ENCODE peak calls at places on chromosomes 13 and 19, in six cellular contexts. H is neural crest cell, V is AG09309, J is GM12865, Y is foreskin keratinocyte, T is thoracic aorta. C is an unnamed sample.

GRCh38 chr19:46408611-46409039 is 4.7 kb downstream of the CCDC8 start:
- DNase-seq in T (peak; percentile 75), H (no peak), V (no peak), Y (no peak), J (no peak), C (no peak)

GRCh38 chr13:83499286-83499685 is 383.0 kb downstream of the SLITRK1 start:
- DNase-seq in T (no peak), Y (no peak), J (no peak), V (no peak), H (no peak), C (no peak)

GRCh38 chr19:18683109-18683954 is at the start of gene CRTC1:
- DNase-seq in T (peak; percentile 38), H (peak; percentile 90), J (peak; percentile 93), Y (peak; percentile 25), V (no peak), C (no peak)

GRCh38 chr13:81760316-81760715 is 1419.4 kb upstream of the SPRY2 start:
- DNase-seq in V (no peak), T (no peak), H (no peak), J (no peak), Y (peak; percentile 14), C (no peak)

GRCh38 chr19:18940791-18941627 is at the start of gene HOMER3:
- DNase-seq in T (peak; percentile 22), J (peak; percentile 66), Y (no peak), V (no peak), H (peak; percentile 84), C (peak; percentile 81)

GRCh38 chr13:40563350-40564125 is 102.9 kb downstream of the FOXO1 start:
- DNase-seq in J (no peak), V (no peak), T (no peak), Y (no peak), H (no peak), C (no peak)

GRCh38 chr19:53037101-53038097 is 7.1 kb upstream of the ERVV-2 start:
- DNase-seq in V (peak; percentile 7), T (no peak), Y (no peak), H (peak; percentile 20), J (no peak), C (peak; percentile 60)

GRCh38 chr13:112690242-112690943 is 555 bp downstream of the ATP11A start:
- DNase-seq in V (no peak), H (peak; percentile 41), T (no peak), Y (no peak), J (peak; percentile 55), C (no peak)

GRCh38 chr13:87671824-87672603 is 843 bp downstream of the SLITRK5 start:
- DNase-seq in V (no peak), J (no peak), H (peak; percentile 48), Y (no peak), T (no peak), C (peak; percentile 63)

GRCh38 chr13:21849323-21849722 is 178.4 kb downstream of the FGF9 start:
- DNase-seq in Y (no peak), T (no peak), H (no peak), J (peak; percentile 50), V (no peak), C (no peak)

GRCh38 chr19:10333758-10334339 is 520 bp upstream of the RAVER1 start:
- DNase-seq in J (no peak), H (peak; percentile 18), Y (peak; percentile 24), T (no peak), V (no peak), C (no peak)

GRCh38 chr19:10655457-10656312 is 1.5 kb downstream of the ILF3 start:
- DNase-seq in J (no peak), V (no peak), T (no peak), H (no peak), Y (no peak), C (no peak)

GRCh38 chr19:19433666-19434213 is 28.3 kb downstream of the GATAD2A start:
- DNase-seq in V (no peak), T (no peak), J (no peak), H (no peak), Y (no peak), C (no peak)

GRCh38 chr13:21583496-21583895 is 20.5 kb downstream of the MICU2 start:
- DNase-seq in Y (no peak), J (no peak), V (no peak), T (no peak), H (no peak), C (no peak)

GRCh38 chr13:30312859-30313258 is 5.5 kb upstream of the KATNAL1 start:
- DNase-seq in Y (no peak), V (no peak), T (no peak), H (no peak), J (no peak), C (no peak)

GRCh38 chr13:23610187-23610576 is 40.0 kb downstream of the TNFRSF19 start:
- DNase-seq in V (no peak), Y (no peak), J (peak; percentile 63), T (no peak), H (no peak), C (no peak)

GRCh38 chr13:63696055-63696454 is 2280.4 kb upstream of the PCDH20 start:
- DNase-seq in V (no peak), Y (no peak), T (no peak), H (no peak), J (no peak), C (no peak)

DNA sequence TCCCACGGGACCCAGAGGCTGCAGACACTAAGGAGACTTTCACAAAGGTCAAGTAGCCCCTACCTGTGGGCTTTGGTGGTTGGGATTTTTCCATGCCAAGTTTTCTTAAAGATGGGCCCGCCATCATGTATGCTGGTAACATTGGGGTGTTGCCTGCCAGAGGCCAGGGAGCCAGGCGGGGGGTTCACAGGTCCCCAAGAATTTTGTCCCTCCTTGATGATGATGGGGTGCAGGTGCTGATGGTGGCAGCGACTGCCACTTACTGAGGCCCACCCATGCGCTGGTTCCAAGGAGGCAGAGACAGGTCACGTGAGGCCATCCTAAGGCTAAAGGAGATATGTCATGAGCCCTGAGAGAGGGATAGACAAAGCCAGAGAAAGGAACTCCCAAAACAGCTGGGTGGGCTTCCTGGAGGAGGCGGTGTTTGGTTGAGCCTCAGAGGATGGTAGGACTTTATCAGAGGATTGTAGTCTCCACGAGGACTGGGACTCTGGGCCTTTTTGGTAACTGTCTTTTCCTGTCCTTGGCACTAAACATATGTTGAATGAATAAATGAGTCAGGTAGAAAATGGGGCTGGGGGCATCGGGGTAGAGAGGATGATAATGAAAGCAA is 14.4 kb downstream of the PLEKHF1 start:
- DNase-seq in T (no peak), H (no peak), V (no peak), J (no peak), Y (no peak), C (no peak)
- TF ChIP-seq CTCF in T (no peak), H (no peak), V (no peak), J (no peak), Y (no peak), C (no peak)

GRCh38 chr13:51423766-51424165 is 29.1 kb downstream of the INTS6 start:
- DNase-seq in Y (no peak), T (no peak), J (no peak), V (no peak), H (no peak), C (no peak)

GRCh38 chr13:51422484-51422883 is 30.4 kb downstream of the INTS6 start:
- DNase-seq in Y (no peak), V (no peak), J (no peak), H (no peak), T (no peak), C (no peak)

GRCh38 chr13:51426982-51427381 is 25.9 kb downstream of the INTS6 start:
- DNase-seq in T (no peak), V (no peak), H (no peak), Y (no peak), J (no peak), C (no peak)

GRCh38 chr13:51420681-51421476 is 32.0 kb downstream of the INTS6 start:
- DNase-seq in T (no peak), V (no peak), H (no peak), J (peak; percentile 33), Y (no peak), C (no peak)

DNA sequence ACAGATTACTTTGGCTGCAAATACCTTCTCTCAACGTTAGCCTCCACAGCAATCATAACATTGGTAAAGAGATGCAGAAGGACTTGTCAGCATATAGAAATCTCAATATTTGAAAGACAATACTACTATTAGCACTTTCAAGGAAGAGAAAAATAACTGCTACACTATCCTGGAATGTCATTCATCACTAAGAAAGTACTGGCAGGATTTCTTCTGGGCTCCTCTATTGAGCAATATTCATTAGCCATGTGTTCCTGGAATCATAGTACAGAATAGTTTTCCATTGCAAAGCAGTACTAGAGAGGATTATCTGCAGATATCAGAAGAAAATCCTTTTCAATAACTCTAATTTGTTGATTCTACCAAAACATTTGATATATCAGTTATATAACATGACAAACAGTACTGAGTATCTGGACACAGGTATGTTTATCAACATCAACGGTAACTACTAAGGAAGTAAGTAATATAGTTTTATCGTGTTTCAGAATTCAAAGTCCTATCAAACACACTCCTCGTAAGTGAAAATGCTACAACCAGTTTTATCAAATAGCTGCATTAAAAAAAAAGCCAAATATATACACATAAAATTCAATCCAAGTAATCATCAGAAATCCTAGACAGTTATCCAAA is 27.3 kb downstream of the INTS6 start:
- DNase-seq in Y (no peak), H (no peak), J (no peak), T (no peak), V (peak; percentile 17), C (no peak)
- TF ChIP-seq CTCF in Y (no peak), H (no peak), J (no peak), T (no peak), V (no peak), C (no peak)

DNA sequence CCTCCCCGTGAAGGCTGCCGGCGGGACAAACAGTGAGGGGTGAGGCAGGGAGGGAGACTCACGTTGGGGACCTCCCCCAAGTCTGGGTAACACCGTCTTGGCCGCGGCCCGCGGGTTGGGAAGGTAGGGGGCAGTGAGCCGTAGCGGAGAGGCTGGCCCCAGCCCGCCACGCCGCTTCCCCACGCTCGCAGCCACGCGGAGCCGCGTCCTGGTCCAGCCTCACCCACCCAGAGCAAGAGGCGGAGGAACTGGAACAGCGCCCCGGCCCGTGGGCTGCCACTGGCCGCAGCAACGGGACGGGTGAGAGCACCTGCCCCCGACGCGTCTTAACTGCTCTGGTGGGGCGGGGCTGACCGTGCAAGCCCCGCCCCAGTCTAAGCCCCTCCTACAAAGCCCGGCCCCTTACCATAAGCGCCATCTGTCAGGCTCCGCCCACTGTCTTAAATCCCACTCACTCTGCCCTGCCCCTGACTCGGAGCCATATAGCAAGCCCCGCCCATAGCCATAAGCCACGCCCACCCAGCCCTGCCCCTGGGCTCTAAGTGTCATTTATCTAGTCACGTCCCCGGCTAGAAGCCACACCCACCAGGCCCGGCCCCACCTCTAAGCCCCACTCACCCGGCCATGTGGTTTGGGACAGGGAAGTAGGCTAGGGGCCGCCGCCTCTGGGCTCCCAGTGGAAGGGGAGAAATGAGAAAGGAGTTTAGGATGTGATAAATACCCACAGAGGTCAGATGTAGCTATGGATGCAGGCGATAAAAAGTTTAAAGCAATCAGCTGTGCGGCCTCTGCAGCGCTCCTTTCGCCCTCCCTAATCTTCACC is 2.1 kb upstream of the CCL25 start:
- DNase-seq in Y (peak; percentile 17), J (peak; percentile 99), T (peak; percentile 45), H (peak; percentile 90), V (no peak), C (peak; percentile 69)
- TF ChIP-seq CTCF in Y (no peak), J (no peak), T (no peak), H (no peak), V (no peak), C (no peak)

GRCh38 chr13:68813397-68813796 is 1294.2 kb upstream of the ATXN8OS start:
- DNase-seq in J (no peak), V (no peak), H (no peak), T (no peak), Y (no peak), C (no peak)

GRCh38 chr13:68806125-68806524 is 1301.5 kb upstream of the ATXN8OS start:
- DNase-seq in Y (no peak), J (no peak), V (no peak), H (no peak), T (no peak), C (no peak)

GRCh38 chr13:68808456-68808855 is 1299.2 kb upstream of the ATXN8OS start:
- DNase-seq in H (no peak), V (no peak), T (no peak), Y (no peak), J (no peak), C (no peak)

GRCh38 chr13:68810660-68811059 is 1297.0 kb upstream of the ATXN8OS start:
- DNase-seq in Y (no peak), J (no peak), V (no peak), T (no peak), H (no peak), C (no peak)
- TF ChIP-seq CTCF in Y (no peak), J (no peak), V (no peak), T (no peak), H (peak; percentile 34), C (no peak)

C was measured in dorsolateral prefrontal cortex.